ENCODE peak calls at places on chromosome 4, in five cellular contexts. One of them, this sample, is unnamed.
A peak's percentile ranks its signal among the peaks of the same experiment; 100 is the strongest.

GRCh38 chr4:106676173-106676921 is 307.8 kb upstream of the GIMD1 start:
- DNase-seq in K562: no peak
- DNase-seq in HCT116: no peak
- DNase-seq in fibroblast of lung: no peak
- DNase-seq in neural progenitor cell: no peak
- DNase-seq in this sample: no peak

GRCh38 chr4:90112715-90113114 is 14.5 kb upstream of the CCSER1 start:
- DNase-seq in fibroblast of lung: no peak
- DNase-seq in K562: no peak
- DNase-seq in HCT116: no peak
- DNase-seq in neural progenitor cell: no peak
- DNase-seq in this sample: no peak

GRCh38 chr4:20254517-20255250 is 3.0 kb downstream of the SLIT2 start:
- DNase-seq in K562: no peak
- DNase-seq in HCT116: no peak
- DNase-seq in fibroblast of lung: peak; percentile 64
- DNase-seq in neural progenitor cell: peak; percentile 75
- DNase-seq in this sample: no peak

GRCh38 chr4:169014581-169014980 is 4.5 kb upstream of the CBR4 start:
- DNase-seq in neural progenitor cell: no peak
- DNase-seq in fibroblast of lung: no peak
- DNase-seq in K562: no peak
- DNase-seq in HCT116: no peak
- DNase-seq in this sample: no peak

GRCh38 chr4:22686156-22686555 is 6.6 kb upstream of the GBA3 start:
- DNase-seq in HCT116: no peak
- DNase-seq in K562: no peak
- DNase-seq in fibroblast of lung: peak; percentile 86
- DNase-seq in neural progenitor cell: no peak
- DNase-seq in this sample: no peak

GRCh38 chr4:173334891-173335754 is 965 bp upstream of the HMGB2 start:
- DNase-seq in fibroblast of lung: peak; percentile 79
- DNase-seq in neural progenitor cell: peak; percentile 96
- DNase-seq in HCT116: peak; percentile 79
- DNase-seq in K562: peak; percentile 94
- DNase-seq in this sample: peak; percentile 71

GRCh38 chr4:88803600-88804096 is 106.0 kb upstream of the NAP1L5 start:
- DNase-seq in K562: no peak
- DNase-seq in fibroblast of lung: peak; percentile 87
- DNase-seq in HCT116: no peak
- DNase-seq in neural progenitor cell: no peak
- DNase-seq in this sample: no peak

GRCh38 chr4:7004331-7004730 is 38.8 kb upstream of the TADA2B start:
- DNase-seq in neural progenitor cell: no peak
- DNase-seq in fibroblast of lung: peak; percentile 73
- DNase-seq in K562: no peak
- DNase-seq in HCT116: no peak
- DNase-seq in this sample: no peak

GRCh38 chr4:137514401-137515116 is 17.7 kb downstream of the PCDH18 start:
- DNase-seq in K562: no peak
- DNase-seq in neural progenitor cell: no peak
- DNase-seq in fibroblast of lung: peak; percentile 43
- DNase-seq in HCT116: no peak
- DNase-seq in this sample: no peak

GRCh38 chr4:70300215-70300614 is 34.6 kb upstream of the CABS1 start:
- DNase-seq in neural progenitor cell: no peak
- DNase-seq in fibroblast of lung: no peak
- DNase-seq in K562: no peak
- DNase-seq in HCT116: no peak
- DNase-seq in this sample: no peak

GRCh38 chr4:145815626-145816025 is 123.0 kb downstream of the ZNF827 start:
- DNase-seq in fibroblast of lung: peak; percentile 73
- DNase-seq in K562: no peak
- DNase-seq in neural progenitor cell: no peak
- DNase-seq in HCT116: no peak
- DNase-seq in this sample: no peak

GRCh38 chr4:88159137-88159725 is 792 bp upstream of the ABCG2 start:
- DNase-seq in neural progenitor cell: no peak
- DNase-seq in fibroblast of lung: peak; percentile 31
- DNase-seq in K562: no peak
- DNase-seq in HCT116: peak; percentile 36
- DNase-seq in this sample: no peak

GRCh38 chr4:53196872-53197759 is 168.7 kb downstream of the SCFD2 start:
- DNase-seq in neural progenitor cell: peak; percentile 75
- DNase-seq in HCT116: peak; percentile 70
- DNase-seq in fibroblast of lung: peak; percentile 74
- DNase-seq in K562: peak; percentile 77
- DNase-seq in this sample: peak; percentile 49

GRCh38 chr4:64271601-64272081 is 137.6 kb downstream of the TECRL start:
- DNase-seq in HCT116: no peak
- DNase-seq in fibroblast of lung: peak; percentile 0
- DNase-seq in neural progenitor cell: no peak
- DNase-seq in K562: no peak
- DNase-seq in this sample: no peak

GRCh38 chr4:186009976-186010375 is 59.0 kb upstream of the TLR3 start:
- DNase-seq in K562: no peak
- DNase-seq in HCT116: no peak
- DNase-seq in fibroblast of lung: no peak
- DNase-seq in neural progenitor cell: no peak
- DNase-seq in this sample: no peak

GRCh38 chr4:122744229-122744628 is 11.7 kb downstream of the BBS12 start:
- DNase-seq in K562: no peak
- DNase-seq in fibroblast of lung: no peak
- DNase-seq in neural progenitor cell: no peak
- DNase-seq in HCT116: no peak
- DNase-seq in this sample: no peak

GRCh38 chr4:174211611-174212044 is 71.8 kb downstream of the FBXO8 start:
- DNase-seq in K562: no peak
- DNase-seq in HCT116: no peak
- DNase-seq in fibroblast of lung: no peak
- DNase-seq in neural progenitor cell: peak; percentile 62
- DNase-seq in this sample: no peak

GRCh38 chr4:6474053-6474568 is 1.7 kb upstream of the PPP2R2C start:
- DNase-seq in HCT116: no peak
- DNase-seq in fibroblast of lung: no peak
- DNase-seq in K562: peak; percentile 53
- DNase-seq in neural progenitor cell: peak; percentile 37
- DNase-seq in this sample: no peak

GRCh38 chr4:146340798-146341197 is 126.5 kb downstream of the REELD1 start:
- DNase-seq in K562: no peak
- DNase-seq in HCT116: no peak
- DNase-seq in fibroblast of lung: peak; percentile 28
- DNase-seq in neural progenitor cell: no peak
- DNase-seq in this sample: no peak

GRCh38 chr4:7915875-7916242 is 23.8 kb downstream of the AFAP1 start:
- DNase-seq in fibroblast of lung: no peak
- DNase-seq in neural progenitor cell: no peak
- DNase-seq in K562: no peak
- DNase-seq in HCT116: no peak
- DNase-seq in this sample: no peak

GRCh38 chr4:78954048-78954666 is 14.9 kb upstream of the PAQR3 start:
- DNase-seq in neural progenitor cell: peak; percentile 72
- DNase-seq in K562: peak; percentile 51
- DNase-seq in fibroblast of lung: no peak
- DNase-seq in HCT116: peak; percentile 23
- DNase-seq in this sample: no peak

DNA sequence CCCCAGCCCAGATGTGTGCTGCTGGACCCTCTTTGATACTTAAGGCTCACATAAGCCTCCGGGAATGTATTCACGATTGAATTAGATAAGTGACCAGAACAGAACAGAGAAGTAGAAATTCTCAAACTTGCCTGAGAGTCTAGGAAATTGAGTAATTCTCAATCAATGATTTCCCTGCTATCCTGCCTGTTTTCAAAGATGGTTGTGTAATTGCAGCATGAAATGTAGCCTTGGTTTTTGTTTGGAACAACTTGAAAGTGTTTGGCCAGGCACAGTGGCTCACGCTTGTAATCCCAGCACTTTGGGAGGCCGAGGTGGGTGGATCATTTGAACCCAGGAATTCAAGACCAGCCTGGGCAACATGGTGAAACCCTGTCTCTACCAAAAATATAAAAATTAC is 41.2 kb downstream of the TNIP2 start:
- DNase-seq in neural progenitor cell: no peak
- DNase-seq in HCT116: no peak
- DNase-seq in K562: no peak
- DNase-seq in fibroblast of lung: no peak
- DNase-seq in this sample: no peak
- H3K9ac ChIP-seq in neural progenitor cell: no peak overlapping the region
- H3K9ac ChIP-seq in HCT116: no peak overlapping the region
- H3K9ac ChIP-seq in K562: no peak overlapping the region
- H3K9ac ChIP-seq in fibroblast of lung: no peak overlapping the region
- H3K9ac ChIP-seq in this sample: no peak overlapping the region

GRCh38 chr4:139763205-139763604 is 97.6 kb downstream of the MGST2 start:
- DNase-seq in K562: no peak
- DNase-seq in neural progenitor cell: peak; percentile 32
- DNase-seq in HCT116: no peak
- DNase-seq in fibroblast of lung: no peak
- DNase-seq in this sample: no peak

GRCh38 chr4:139762715-139763114 is 97.1 kb downstream of the MGST2 start:
- DNase-seq in K562: no peak
- DNase-seq in HCT116: no peak
- DNase-seq in neural progenitor cell: no peak
- DNase-seq in fibroblast of lung: no peak
- DNase-seq in this sample: no peak

GRCh38 chr4:139764192-139764591 is 98.6 kb downstream of the MGST2 start:
- DNase-seq in HCT116: no peak
- DNase-seq in neural progenitor cell: no peak
- DNase-seq in K562: no peak
- DNase-seq in fibroblast of lung: no peak
- DNase-seq in this sample: no peak

GRCh38 chr4:139763668-139764067 is 98.0 kb downstream of the MGST2 start:
- DNase-seq in K562: no peak
- DNase-seq in fibroblast of lung: no peak
- DNase-seq in HCT116: no peak
- DNase-seq in neural progenitor cell: no peak
- DNase-seq in this sample: no peak

GRCh38 chr4:139764686-139765085 is 99.1 kb downstream of the MGST2 start:
- DNase-seq in fibroblast of lung: no peak
- DNase-seq in neural progenitor cell: no peak
- DNase-seq in HCT116: no peak
- DNase-seq in K562: no peak
- DNase-seq in this sample: no peak
- H3K9ac ChIP-seq in fibroblast of lung: no peak overlapping the region
- H3K9ac ChIP-seq in neural progenitor cell: no peak overlapping the region
- H3K9ac ChIP-seq in HCT116: no peak overlapping the region
- H3K9ac ChIP-seq in K562: no peak overlapping the region
- H3K9ac ChIP-seq in this sample: no peak overlapping the region

GRCh38 chr4:1208970-1209704 is 36.8 kb upstream of the SPON2 start:
- DNase-seq in HCT116: no peak
- DNase-seq in neural progenitor cell: no peak
- DNase-seq in fibroblast of lung: peak; percentile 50
- DNase-seq in K562: no peak
- DNase-seq in this sample: no peak

GRCh38 chr4:1206299-1207156 is 34.1 kb upstream of the SPON2 start:
- DNase-seq in K562: no peak
- DNase-seq in HCT116: no peak
- DNase-seq in fibroblast of lung: no peak
- DNase-seq in neural progenitor cell: no peak
- DNase-seq in this sample: no peak

GRCh38 chr4:1208266-1208961 is 36.0 kb upstream of the SPON2 start:
- DNase-seq in K562: no peak
- DNase-seq in neural progenitor cell: no peak
- DNase-seq in HCT116: no peak
- DNase-seq in fibroblast of lung: no peak
- DNase-seq in this sample: no peak

GRCh38 chr4:1207157-1207470 is 34.7 kb upstream of the SPON2 start:
- DNase-seq in neural progenitor cell: no peak
- DNase-seq in K562: no peak
- DNase-seq in HCT116: no peak
- DNase-seq in fibroblast of lung: no peak
- DNase-seq in this sample: no peak

DNA sequence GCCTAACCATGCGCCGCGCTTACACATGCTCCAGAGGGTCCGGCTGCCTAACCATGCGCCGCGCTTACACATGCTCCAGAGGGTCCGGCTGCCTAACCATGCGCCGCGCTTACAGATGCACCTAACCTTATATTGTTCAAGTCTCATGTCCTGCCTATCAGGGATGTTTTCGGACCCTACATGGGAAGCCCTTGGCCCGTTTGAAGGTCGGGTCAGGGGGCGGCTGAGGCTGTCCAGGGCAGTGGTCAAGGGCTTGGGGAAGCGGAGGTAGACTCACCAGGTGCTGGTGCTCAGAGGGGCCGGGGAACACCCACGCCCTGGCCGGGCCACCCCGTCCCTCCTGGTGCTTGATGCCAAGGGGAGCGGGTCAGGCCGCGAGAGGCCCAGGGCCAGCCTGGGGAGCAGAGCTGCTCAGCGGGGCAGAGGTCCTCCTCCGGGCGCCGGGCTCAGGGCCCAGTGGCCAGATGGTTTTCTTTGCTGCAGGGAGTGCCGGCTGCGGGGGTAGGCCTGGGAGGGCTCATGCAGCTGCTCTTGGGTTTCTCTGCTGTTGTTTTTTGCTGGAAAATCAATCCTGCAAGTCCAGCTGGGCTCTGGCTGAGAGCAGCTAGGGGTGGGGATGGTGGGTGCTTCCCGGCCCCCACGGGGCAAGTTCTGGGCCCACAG is 35.4 kb upstream of the SPON2 start:
- DNase-seq in HCT116: no peak
- DNase-seq in neural progenitor cell: no peak
- DNase-seq in fibroblast of lung: peak; percentile 73
- DNase-seq in K562: no peak
- DNase-seq in this sample: no peak
- H3K9ac ChIP-seq in HCT116: no peak overlapping the region
- H3K9ac ChIP-seq in neural progenitor cell: no peak overlapping the region
- H3K9ac ChIP-seq in fibroblast of lung: peak overlapping the region; percentile 26
- H3K9ac ChIP-seq in K562: no peak overlapping the region
- H3K9ac ChIP-seq in this sample: no peak overlapping the region

GRCh38 chr4:86940176-86940575 is 5.4 kb downstream of the AFF1 start:
- DNase-seq in K562: no peak
- DNase-seq in neural progenitor cell: no peak
- DNase-seq in HCT116: no peak
- DNase-seq in fibroblast of lung: peak; percentile 28
- DNase-seq in this sample: no peak

GRCh38 chr4:86942185-86942666 is 7.4 kb downstream of the AFF1 start:
- DNase-seq in fibroblast of lung: peak; percentile 73
- DNase-seq in neural progenitor cell: no peak
- DNase-seq in K562: peak; percentile 55
- DNase-seq in HCT116: no peak
- DNase-seq in this sample: no peak

GRCh38 chr4:86939123-86939522 is 4.3 kb downstream of the AFF1 start:
- DNase-seq in neural progenitor cell: no peak
- DNase-seq in fibroblast of lung: no peak
- DNase-seq in K562: no peak
- DNase-seq in HCT116: no peak
- DNase-seq in this sample: no peak

GRCh38 chr4:86940920-86941460 is 6.2 kb downstream of the AFF1 start:
- DNase-seq in K562: peak; percentile 52
- DNase-seq in fibroblast of lung: no peak
- DNase-seq in neural progenitor cell: no peak
- DNase-seq in HCT116: no peak
- DNase-seq in this sample: no peak

DNA sequence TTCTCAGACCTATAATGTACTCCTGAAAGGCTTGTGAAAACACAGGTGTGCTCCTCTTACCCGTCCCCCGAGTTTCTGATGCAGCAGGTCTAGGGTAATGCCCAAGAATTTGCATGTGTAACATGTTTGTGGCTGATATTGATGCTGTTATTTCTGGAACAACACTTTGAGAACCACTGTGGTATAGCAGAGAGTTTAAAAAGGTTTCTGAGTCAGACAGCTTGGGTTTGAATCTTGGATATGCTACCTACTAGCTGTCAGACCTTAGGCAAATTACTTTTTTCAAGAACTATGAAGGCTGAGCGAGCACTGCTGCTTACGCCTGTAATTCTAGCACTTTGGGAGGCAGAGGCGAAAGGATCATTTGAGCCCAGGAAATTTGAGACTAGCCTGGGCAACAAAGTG is 4.9 kb downstream of the AFF1 start:
- DNase-seq in HCT116: no peak
- DNase-seq in fibroblast of lung: peak; percentile 49
- DNase-seq in neural progenitor cell: no peak
- DNase-seq in K562: no peak
- DNase-seq in this sample: no peak
- H3K9ac ChIP-seq in HCT116: no peak overlapping the region
- H3K9ac ChIP-seq in fibroblast of lung: no peak overlapping the region
- H3K9ac ChIP-seq in neural progenitor cell: no peak overlapping the region
- H3K9ac ChIP-seq in K562: peak overlapping the region; percentile 24
- H3K9ac ChIP-seq in this sample: no peak overlapping the region

This sample was measured in NT2/D1.